ENCODE peak calls at places on chromosomes 12 and 14, in nine cellular contexts. W, A, O, B, H, P, S, V and C are unnamed samples.

GRCh38 chr12:68119724-68120211 is 39.8 kb downstream of the IFNG start:
- DNase-seq in S (no peak), B (peak), H (no peak), A (no peak), V (no peak), W (no peak), O (no peak), P (no peak), C (no peak)

GRCh38 chr12:54378791-54379400 is 5.6 kb downstream of the ZNF385A start:
- DNase-seq in A (no peak), P (no peak), V (peak), S (no peak), W (no peak), O (peak), H (peak), B (no peak), C (peak)

GRCh38 chr12:5633102-5633501 is 201.2 kb downstream of the NTF3 start:
- DNase-seq in B (no peak), S (no peak), O (no peak), H (no peak), V (no peak), W (no peak), P (no peak), A (no peak), C (no peak)

GRCh38 chr14:100384819-100385813 is 62.0 kb downstream of the SLC25A47 start:
- DNase-seq in B (no peak), O (no peak), A (peak), P (no peak), S (no peak), H (peak), V (peak), W (no peak), C (no peak)

GRCh38 chr12:31431721-31432120 is 105.8 kb upstream of the SINHCAF start:
- DNase-seq in B (no peak), H (peak), P (no peak), V (peak), O (no peak), W (no peak), S (no peak), A (no peak), C (no peak)

GRCh38 chr12:15044461-15044860 is 71.6 kb downstream of the PDE6H start:
- DNase-seq in O (peak), B (no peak), H (peak), A (peak), S (no peak), W (no peak), P (peak), V (peak), C (no peak)

GRCh38 chr14:67636361-67636919 is 16.7 kb downstream of the ARG2 start:
- DNase-seq in A (no peak), S (no peak), W (no peak), B (no peak), H (peak), P (no peak), O (no peak), V (peak), C (no peak)

GRCh38 chr14:52907949-52908348 is 42.9 kb downstream of the FERMT2 start:
- DNase-seq in B (no peak), A (no peak), O (no peak), S (no peak), H (no peak), W (no peak), P (no peak), V (no peak), C (no peak)

GRCh38 chr12:27969011-27969900 is 3.3 kb downstream of the PTHLH start:
- DNase-seq in O (no peak), B (no peak), V (peak), H (peak), S (no peak), A (no peak), P (no peak), W (no peak), C (peak)

DNA sequence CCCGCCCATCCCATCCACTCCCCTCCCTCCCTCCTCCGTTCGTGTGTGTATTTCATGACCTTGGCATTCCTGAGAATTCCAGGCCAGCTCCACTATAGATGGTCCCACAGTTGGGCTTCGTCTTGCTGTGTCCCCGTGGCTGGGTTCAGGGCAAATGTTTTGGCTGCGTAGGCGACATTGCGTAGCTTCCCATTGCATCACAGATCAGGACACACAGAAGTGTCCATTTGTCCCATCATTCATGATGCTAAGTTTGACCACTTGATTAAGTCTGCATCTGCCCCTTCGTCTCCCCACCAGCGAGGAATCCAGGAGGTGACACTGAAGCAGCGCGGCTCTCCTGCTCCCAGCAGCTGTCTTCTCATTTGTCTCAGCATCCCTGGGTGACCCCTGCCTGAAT is 38.6 kb upstream of the MMP17 start:
- DNase-seq in P (no peak), V (no peak), W (no peak), B (no peak), H (no peak), A (no peak), S (no peak), O (no peak), C (no peak)
- H3K4me3 ChIP-seq in P (no peak), V (no peak), W (no peak), B (no peak), H (no peak), A (no peak), S (no peak), O (no peak), C (no peak)

GRCh38 chr12:25877446-25877845 is 81.0 kb upstream of the RASSF8 start:
- DNase-seq in A (no peak), V (peak), S (no peak), B (no peak), O (no peak), H (no peak), W (no peak), P (no peak), C (no peak)

GRCh38 chr12:25875661-25876060 is 82.8 kb upstream of the RASSF8 start:
- DNase-seq in O (no peak), S (no peak), B (no peak), W (no peak), P (no peak), V (peak), H (no peak), A (no peak), C (no peak)

GRCh38 chr12:25882266-25882665 is 76.2 kb upstream of the RASSF8 start:
- DNase-seq in W (no peak), H (no peak), O (no peak), V (no peak), P (no peak), S (no peak), A (no peak), B (no peak), C (no peak)

GRCh38 chr12:25872137-25872536 is 86.3 kb upstream of the RASSF8 start:
- DNase-seq in W (no peak), B (no peak), V (no peak), P (no peak), H (no peak), O (no peak), S (peak), A (no peak), C (no peak)

DNA sequence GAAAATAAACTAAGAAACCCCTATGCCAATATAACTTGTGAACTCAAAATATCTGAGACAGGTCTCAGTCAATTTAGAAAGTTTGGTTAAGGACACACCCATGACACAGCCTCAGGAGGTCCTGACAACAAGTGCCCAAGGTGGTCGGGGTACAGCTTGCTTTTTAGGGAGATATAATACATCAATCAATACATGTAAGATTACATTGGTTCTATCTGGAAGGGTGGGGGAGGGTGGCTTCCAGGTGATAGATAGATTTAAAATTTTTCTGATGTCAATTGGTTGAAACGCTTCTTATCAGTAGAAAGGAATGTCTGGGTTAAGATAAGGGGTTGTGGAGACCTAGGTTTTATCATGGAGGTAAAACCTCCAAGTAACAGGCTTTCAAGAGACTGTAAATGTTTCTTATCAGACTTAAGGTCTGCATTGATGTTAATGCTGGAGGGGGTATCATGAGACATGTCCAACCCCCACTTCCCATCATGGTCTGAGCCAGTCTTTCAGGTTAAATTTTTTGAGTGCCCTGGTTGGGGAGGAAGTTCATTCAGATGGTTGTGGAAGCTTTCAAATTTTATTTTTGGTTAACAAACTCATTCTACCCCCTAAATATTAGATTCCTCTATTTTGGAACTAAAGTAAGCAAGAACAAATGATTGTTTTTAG is 82.0 kb upstream of the RASSF8 start:
- DNase-seq in W (no peak), O (no peak), S (no peak), H (no peak), A (no peak), V (no peak), P (no peak), B (no peak), C (no peak)
- H3K4me3 ChIP-seq in W (no peak), O (no peak), S (no peak), H (no peak), A (no peak), V (no peak), P (no peak), B (no peak), C (no peak)

GRCh38 chr14:92553456-92553855 is 39.9 kb downstream of the RIN3 start:
- DNase-seq in B (no peak), W (peak), A (no peak), O (peak), S (no peak), P (no peak), H (peak), V (peak), C (no peak)

GRCh38 chr14:92549853-92550244 is 36.3 kb downstream of the RIN3 start:
- DNase-seq in P (no peak), B (no peak), V (peak), O (no peak), W (no peak), H (no peak), S (no peak), A (no peak), C (peak)

GRCh38 chr14:92549096-92549852 is 35.7 kb downstream of the RIN3 start:
- DNase-seq in W (no peak), O (no peak), V (peak), A (no peak), S (no peak), P (no peak), B (no peak), H (peak), C (no peak)

GRCh38 chr14:92552066-92552465 is 38.5 kb downstream of the RIN3 start:
- DNase-seq in W (no peak), A (no peak), V (no peak), S (no peak), B (no peak), H (no peak), P (no peak), O (no peak), C (no peak)

DNA sequence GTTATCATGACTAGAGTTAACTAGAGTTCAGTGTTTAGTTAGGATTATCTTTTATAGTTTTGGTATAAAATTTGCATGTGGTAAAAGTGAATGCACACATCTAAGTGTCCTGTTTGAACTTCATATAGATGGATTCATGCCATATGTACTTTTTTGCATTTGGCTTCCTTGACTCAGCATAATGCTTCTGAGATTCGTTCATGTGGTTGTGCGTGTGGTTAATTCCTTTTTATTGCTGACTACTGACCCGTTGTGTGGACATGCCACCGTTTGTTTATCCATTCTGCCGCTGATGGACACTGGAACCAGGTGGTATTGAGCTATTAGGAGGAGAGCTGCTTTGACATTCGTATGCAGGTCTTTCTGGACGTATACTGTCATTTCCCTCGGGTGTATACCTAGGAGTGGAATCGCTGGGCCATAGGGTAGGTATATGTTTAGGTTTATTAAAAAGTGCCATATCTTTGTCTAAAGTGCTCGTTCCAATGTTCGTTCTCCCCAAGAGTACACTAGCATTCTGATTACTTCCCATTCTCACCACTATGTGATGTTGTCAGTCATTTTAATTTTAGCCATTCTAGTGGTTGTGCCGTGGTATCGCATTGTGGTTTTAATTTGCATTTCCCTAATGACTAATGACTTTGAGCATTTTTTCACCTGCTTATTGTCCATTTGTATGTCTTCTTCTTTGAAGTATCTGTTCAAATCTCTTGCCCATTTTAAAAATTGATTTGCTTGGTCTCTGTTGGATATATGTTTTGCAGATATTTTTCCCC is 37.7 kb downstream of the RIN3 start:
- DNase-seq in A (no peak), O (no peak), H (no peak), W (no peak), V (no peak), P (no peak), S (no peak), B (peak), C (no peak)
- H3K4me3 ChIP-seq in A (no peak), O (no peak), H (no peak), W (no peak), V (no peak), P (no peak), S (no peak), B (no peak), C (no peak)

GRCh38 chr12:43992856-43993255 is 157.0 kb downstream of the TMEM117 start:
- DNase-seq in A (no peak), O (no peak), P (no peak), W (no peak), V (no peak), B (no peak), H (no peak), S (no peak), C (no peak)

GRCh38 chr12:43988838-43989560 is 153.1 kb downstream of the TMEM117 start:
- DNase-seq in S (no peak), H (no peak), P (no peak), A (no peak), O (no peak), W (no peak), V (peak), B (no peak), C (no peak)
- H3K4me3 ChIP-seq in S (no peak), H (no peak), P (no peak), A (no peak), O (no peak), W (no peak), V (no peak), B (no peak), C (no peak)

DNA sequence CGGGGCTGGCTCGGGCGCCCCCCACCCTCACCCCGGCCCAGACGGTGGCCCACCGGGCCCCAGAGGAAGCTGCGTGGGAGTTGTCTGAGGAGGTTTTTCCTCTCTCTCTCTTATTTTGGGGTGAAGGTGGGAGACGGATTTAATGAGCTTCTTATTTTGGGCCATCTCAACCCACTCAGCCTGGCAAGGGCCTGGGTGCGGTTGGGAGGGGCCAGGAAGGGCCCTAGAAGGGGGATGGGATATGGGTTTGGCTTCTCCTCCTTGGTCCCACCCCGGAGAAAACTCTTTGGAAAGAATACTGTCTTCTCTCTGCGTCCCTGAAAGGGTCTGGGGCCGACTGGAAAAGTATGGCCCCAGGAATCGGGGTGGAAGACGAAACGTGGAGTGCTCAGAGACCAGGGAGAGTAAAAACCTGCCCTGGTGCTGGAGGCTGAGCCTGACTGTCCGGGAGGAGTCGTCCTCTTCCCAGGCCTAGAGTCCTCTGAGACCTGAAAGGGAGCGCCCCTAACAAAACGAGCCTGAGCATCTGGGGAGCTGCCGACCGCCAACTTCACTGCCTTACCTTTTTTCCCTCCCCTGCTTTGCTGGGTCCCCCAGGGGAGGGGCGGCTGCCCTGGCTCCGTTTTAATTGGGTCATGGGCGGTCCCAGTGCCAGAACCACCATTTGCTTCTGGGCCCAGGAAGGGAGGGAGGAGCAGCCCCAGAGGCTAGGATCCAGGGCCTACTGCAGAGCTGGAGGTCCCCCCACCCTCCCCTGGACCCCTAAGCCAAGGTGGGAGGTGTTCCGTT is 1.6 kb downstream of the MMP14 start:
- DNase-seq in O (peak), P (no peak), S (no peak), A (no peak), H (peak), B (no peak), W (no peak), V (peak), C (peak)
- H3K4me3 ChIP-seq in O (peak), P (peak), S (no peak), A (peak), H (peak), B (no peak), W (peak), V (peak), C (peak)

GRCh38 chr12:49900371-49900770 is 3.3 kb downstream of the FAIM2 start:
- DNase-seq in V (no peak), B (no peak), W (no peak), H (peak), A (no peak), P (no peak), S (no peak), O (no peak), C (peak)

GRCh38 chr12:49897276-49897675 is 6.4 kb downstream of the FAIM2 start:
- DNase-seq in B (no peak), S (no peak), P (no peak), V (peak), A (no peak), W (no peak), O (no peak), H (no peak), C (peak)

GRCh38 chr12:49899921-49900320 is 3.8 kb downstream of the FAIM2 start:
- DNase-seq in B (no peak), O (no peak), A (no peak), P (no peak), W (no peak), S (no peak), H (no peak), V (no peak), C (peak)

GRCh38 chr12:49901026-49901425 is 2.7 kb downstream of the FAIM2 start:
- DNase-seq in P (no peak), H (no peak), A (no peak), S (no peak), V (no peak), W (no peak), O (no peak), B (no peak), C (peak)

GRCh38 chr12:49899286-49899843 is 4.3 kb downstream of the FAIM2 start:
- DNase-seq in V (no peak), S (no peak), O (no peak), B (no peak), P (no peak), H (no peak), A (no peak), W (no peak), C (peak)
- H3K4me3 ChIP-seq in V (no peak), S (no peak), O (no peak), B (no peak), P (no peak), H (no peak), A (no peak), W (no peak), C (no peak)

DNA sequence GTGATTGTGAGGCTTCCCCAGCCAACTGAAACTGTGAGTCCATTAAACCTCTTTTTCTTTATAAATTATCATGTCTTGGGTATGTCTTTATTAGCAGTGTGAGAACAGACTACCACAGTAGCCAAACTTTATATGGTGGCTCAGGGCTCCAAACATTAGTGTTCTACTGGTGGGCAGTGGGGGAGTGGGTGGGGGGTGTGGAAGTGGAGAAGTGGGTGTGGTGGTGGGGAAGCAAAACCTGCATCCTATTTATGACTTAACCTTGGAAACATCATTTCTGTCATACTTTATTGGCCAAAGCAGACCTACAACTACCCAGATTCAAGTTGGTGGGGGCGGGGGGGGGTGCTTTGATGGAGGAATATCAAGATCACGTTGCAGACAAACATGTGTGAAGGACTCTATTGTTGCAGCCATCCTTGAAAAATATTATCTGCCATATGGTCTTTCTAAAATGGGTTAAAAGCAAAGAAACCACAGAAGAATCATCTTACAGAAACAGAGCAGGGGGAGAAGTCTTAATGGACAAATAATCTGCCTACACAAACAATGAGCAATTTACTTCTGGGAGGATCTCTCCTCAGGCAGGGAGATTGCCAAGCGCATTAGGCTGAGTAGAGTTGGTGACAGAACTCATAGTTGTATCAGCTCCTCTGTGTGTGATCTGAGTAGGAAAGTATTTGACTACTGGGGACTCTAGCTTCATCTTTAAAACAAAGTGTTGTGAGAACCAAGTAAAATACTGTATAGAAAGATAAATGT is 1.4 kb upstream of the PWP1 start:
- DNase-seq in W (no peak), P (no peak), V (peak), B (no peak), H (peak), S (no peak), O (no peak), A (no peak), C (no peak)
- H3K4me3 ChIP-seq in W (no peak), P (peak), V (peak), B (no peak), H (peak), S (peak), O (no peak), A (peak), C (no peak)